ENCODE peak calls at places on chromosomes 1 and 21, in four cellular contexts. One of them, this sample, is unnamed.
A peak's percentile ranks its signal among the peaks of the same experiment; 100 is the strongest.

GRCh38 chr1:22225858-22226584 is 83.1 kb upstream of the WNT4 start:
- DNase-seq in prostate gland: no peak
- DNase-seq in GM12878: no peak
- DNase-seq in thyroid gland: no peak
- DNase-seq in this sample: no peak

GRCh38 chr1:9917901-9918300 is 7.8 kb upstream of the CTNNBIP1 start:
- DNase-seq in thyroid gland: no peak
- DNase-seq in GM12878: no peak
- DNase-seq in prostate gland: no peak
- DNase-seq in this sample: no peak

GRCh38 chr1:37410815-37411214 is 63.6 kb upstream of the ZC3H12A start:
- DNase-seq in thyroid gland: no peak
- DNase-seq in prostate gland: no peak
- DNase-seq in GM12878: no peak
- DNase-seq in this sample: no peak

GRCh38 chr1:235421751-235422150 is 54.5 kb downstream of the TBCE start:
- DNase-seq in thyroid gland: no peak
- DNase-seq in GM12878: no peak
- DNase-seq in prostate gland: no peak
- DNase-seq in this sample: peak; percentile 15

GRCh38 chr1:201540846-201541735 is 2.2 kb downstream of the NAV1 start:
- DNase-seq in thyroid gland: no peak
- DNase-seq in GM12878: no peak
- DNase-seq in prostate gland: no peak
- DNase-seq in this sample: no peak

GRCh38 chr1:219876798-219877209 is 51.6 kb downstream of the SLC30A10 start:
- DNase-seq in prostate gland: no peak
- DNase-seq in GM12878: no peak
- DNase-seq in thyroid gland: no peak
- DNase-seq in this sample: no peak

GRCh38 chr1:234917495-234918188 is 211.0 kb downstream of the TOMM20 start:
- DNase-seq in prostate gland: no peak
- DNase-seq in thyroid gland: no peak
- DNase-seq in GM12878: no peak
- DNase-seq in this sample: no peak

GRCh38 chr1:201740086-201740541 is 88.8 kb upstream of the IPO9 start:
- DNase-seq in GM12878: no peak
- DNase-seq in prostate gland: no peak
- DNase-seq in thyroid gland: peak; percentile 16
- DNase-seq in this sample: no peak

GRCh38 chr1:205229399-205229861 is 1.7 kb downstream of the TMCC2 start:
- DNase-seq in prostate gland: peak; percentile 51
- DNase-seq in GM12878: no peak
- DNase-seq in thyroid gland: peak; percentile 67
- DNase-seq in this sample: peak; percentile 61

GRCh38 chr1:161956097-161956496 is 67.6 kb downstream of the OLFML2B start:
- DNase-seq in prostate gland: no peak
- DNase-seq in thyroid gland: no peak
- DNase-seq in GM12878: no peak
- DNase-seq in this sample: no peak

GRCh38 chr1:240027059-240027462 is 64.6 kb upstream of the FMN2 start:
- DNase-seq in thyroid gland: peak; percentile 24
- DNase-seq in GM12878: no peak
- DNase-seq in prostate gland: no peak
- DNase-seq in this sample: no peak

GRCh38 chr1:87869563-87869962 is 540.9 kb downstream of the LMO4 start:
- DNase-seq in GM12878: no peak
- DNase-seq in prostate gland: no peak
- DNase-seq in thyroid gland: no peak
- DNase-seq in this sample: no peak

GRCh38 chr1:204094262-204095247 is 21.6 kb downstream of the SOX13 start:
- DNase-seq in thyroid gland: no peak
- DNase-seq in prostate gland: no peak
- DNase-seq in GM12878: no peak
- DNase-seq in this sample: peak; percentile 39

GRCh38 chr1:1199141-1199960 is 7.0 kb downstream of the TNFRSF18 start:
- DNase-seq in GM12878: no peak
- DNase-seq in thyroid gland: no peak
- DNase-seq in prostate gland: no peak
- DNase-seq in this sample: peak; percentile 44

GRCh38 chr1:119554188-119554587 is 47.2 kb downstream of the HSD3B1 start:
- DNase-seq in GM12878: no peak
- DNase-seq in thyroid gland: peak; percentile 40
- DNase-seq in prostate gland: no peak
- DNase-seq in this sample: no peak

GRCh38 chr1:208030320-208031091 is 119.6 kb upstream of the CD34 start:
- DNase-seq in thyroid gland: no peak
- DNase-seq in prostate gland: no peak
- DNase-seq in GM12878: no peak
- DNase-seq in this sample: no peak

GRCh38 chr1:244092293-244093264 is 41.5 kb downstream of the ZBTB18 start:
- DNase-seq in GM12878: no peak
- DNase-seq in prostate gland: no peak
- DNase-seq in thyroid gland: no peak
- DNase-seq in this sample: no peak

GRCh38 chr1:217630711-217631591 is at the start of the genes GPATCH2 and SPATA17:
- DNase-seq in prostate gland: peak; percentile 75
- DNase-seq in GM12878: peak; percentile 77
- DNase-seq in thyroid gland: peak; percentile 81
- DNase-seq in this sample: peak; percentile 70

GRCh38 chr1:24987875-24988559 is 57.9 kb upstream of the RUNX3 start:
- DNase-seq in GM12878: peak; percentile 42
- DNase-seq in prostate gland: no peak
- DNase-seq in thyroid gland: no peak
- DNase-seq in this sample: no peak

GRCh38 chr1:233477359-233477758 is 136.5 kb upstream of the KCNK1 start:
- DNase-seq in GM12878: no peak
- DNase-seq in thyroid gland: no peak
- DNase-seq in prostate gland: no peak
- DNase-seq in this sample: no peak

GRCh38 chr1:228228601-228229074 is 20.8 kb downstream of the OBSCN start:
- DNase-seq in GM12878: no peak
- DNase-seq in prostate gland: no peak
- DNase-seq in thyroid gland: no peak
- DNase-seq in this sample: no peak

GRCh38 chr1:1782399-1783221 is 4.3 kb upstream of the NADK start:
- DNase-seq in prostate gland: peak; percentile 83
- DNase-seq in GM12878: no peak
- DNase-seq in thyroid gland: peak; percentile 76
- DNase-seq in this sample: peak; percentile 63

GRCh38 chr1:150764617-150765090 is 924 bp downstream of the CTSS start:
- DNase-seq in prostate gland: no peak
- DNase-seq in thyroid gland: no peak
- DNase-seq in GM12878: no peak
- DNase-seq in this sample: no peak

GRCh38 chr1:238258510-238258909 is 367.8 kb upstream of the ZP4 start:
- DNase-seq in thyroid gland: no peak
- DNase-seq in GM12878: no peak
- DNase-seq in prostate gland: no peak
- DNase-seq in this sample: no peak

GRCh38 chr1:234978397-234979291 is 150.0 kb downstream of the TOMM20 start:
- DNase-seq in thyroid gland: no peak
- DNase-seq in GM12878: peak; percentile 94
- DNase-seq in prostate gland: no peak
- DNase-seq in this sample: peak; percentile 93

GRCh38 chr1:175384546-175384945 is 192.0 kb upstream of the KIAA0040 start:
- DNase-seq in thyroid gland: no peak
- DNase-seq in prostate gland: no peak
- DNase-seq in GM12878: no peak
- DNase-seq in this sample: no peak

GRCh38 chr1:16975838-16976237 is 4.6 kb downstream of the MFAP2 start:
- DNase-seq in thyroid gland: no peak
- DNase-seq in GM12878: no peak
- DNase-seq in prostate gland: no peak
- DNase-seq in this sample: no peak

GRCh38 chr1:212606042-212606733 is 2.4 kb upstream of the ATF3 start:
- DNase-seq in GM12878: no peak
- DNase-seq in prostate gland: no peak
- DNase-seq in thyroid gland: peak; percentile 31
- DNase-seq in this sample: no peak

GRCh38 chr1:175572932-175573871 is 170.2 kb downstream of the TNR start:
- DNase-seq in thyroid gland: no peak
- DNase-seq in prostate gland: no peak
- DNase-seq in GM12878: no peak
- DNase-seq in this sample: no peak

GRCh38 chr1:165637427-165637826 is 6.4 kb downstream of the MGST3 start:
- DNase-seq in GM12878: no peak
- DNase-seq in prostate gland: no peak
- DNase-seq in thyroid gland: no peak
- DNase-seq in this sample: no peak

GRCh38 chr1:22318279-22318983 is 133.2 kb upstream of the ZBTB40 start:
- DNase-seq in thyroid gland: no peak
- DNase-seq in prostate gland: no peak
- DNase-seq in GM12878: no peak
- DNase-seq in this sample: peak; percentile 23

GRCh38 chr1:28259935-28260802 is 851 bp downstream of the SESN2 start:
- DNase-seq in thyroid gland: peak; percentile 68
- DNase-seq in GM12878: no peak
- DNase-seq in prostate gland: peak; percentile 84
- DNase-seq in this sample: peak; percentile 78

GRCh38 chr21:31135536-31136184 is 97.4 kb upstream of the KRTAP19-8 start:
- DNase-seq in GM12878: no peak
- DNase-seq in prostate gland: no peak
- DNase-seq in thyroid gland: no peak
- DNase-seq in this sample: no peak

GRCh38 chr1:11479375-11479979 is 522 bp downstream of the DISP3 start:
- DNase-seq in GM12878: no peak
- DNase-seq in thyroid gland: no peak
- DNase-seq in prostate gland: no peak
- DNase-seq in this sample: no peak

GRCh38 chr1:16628361-16629111 is 15.2 kb upstream of the NBPF1 start:
- DNase-seq in thyroid gland: no peak
- DNase-seq in prostate gland: no peak
- DNase-seq in GM12878: no peak
- DNase-seq in this sample: peak; percentile 15

GRCh38 chr1:97906567-97907228 is 14.1 kb downstream of the DPYD start:
- DNase-seq in prostate gland: no peak
- DNase-seq in thyroid gland: no peak
- DNase-seq in GM12878: no peak
- DNase-seq in this sample: no peak

DNA sequence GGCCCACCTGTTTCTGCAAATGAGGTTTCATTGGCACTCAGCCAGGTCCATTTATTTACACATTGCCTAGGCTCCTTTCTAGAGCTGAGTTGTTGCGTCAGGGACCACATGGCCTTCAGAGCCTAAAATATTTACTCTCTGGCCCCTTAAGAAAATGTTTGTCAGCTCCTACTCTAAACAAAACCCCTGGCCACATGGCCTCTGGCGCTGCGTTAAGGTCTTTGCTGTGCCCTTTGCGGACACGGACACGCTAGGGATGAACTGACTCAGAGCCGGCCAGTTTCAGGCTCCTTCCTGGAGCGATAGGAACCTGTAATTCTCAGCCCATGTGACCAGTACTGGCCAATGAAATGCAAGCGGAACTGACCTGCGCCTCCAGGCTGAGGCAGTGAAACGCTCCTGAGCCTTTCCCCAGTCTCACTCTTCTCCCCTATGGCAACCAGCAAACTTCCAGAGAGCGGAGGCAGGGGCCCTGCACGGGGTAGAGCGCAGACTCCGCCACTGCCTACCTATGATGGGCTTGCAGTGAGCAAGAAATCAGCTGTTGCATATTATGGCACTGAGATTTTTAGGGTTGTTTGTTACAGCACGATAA is 160.3 kb downstream of the ETS2 start:
- DNase-seq in thyroid gland: peak; percentile 55
- DNase-seq in prostate gland: no peak
- DNase-seq in GM12878: no peak
- DNase-seq in this sample: peak; percentile 87
- TF ChIP-seq POLR2A in thyroid gland: no peak
- TF ChIP-seq POLR2A in prostate gland: no peak
- TF ChIP-seq POLR2A in GM12878: no peak
- TF ChIP-seq POLR2A in this sample: no peak

GRCh38 chr1:156467385-156467784 is 33.2 kb downstream of the MEF2D start:
- DNase-seq in prostate gland: no peak
- DNase-seq in thyroid gland: no peak
- DNase-seq in GM12878: no peak
- DNase-seq in this sample: no peak

GRCh38 chr1:156470483-156470882 is 30.1 kb downstream of the MEF2D start:
- DNase-seq in prostate gland: no peak
- DNase-seq in thyroid gland: no peak
- DNase-seq in GM12878: no peak
- DNase-seq in this sample: no peak

GRCh38 chr1:156467906-156468305 is 32.7 kb downstream of the MEF2D start:
- DNase-seq in GM12878: no peak
- DNase-seq in thyroid gland: no peak
- DNase-seq in prostate gland: no peak
- DNase-seq in this sample: no peak

GRCh38 chr1:156465747-156466365 is 34.7 kb downstream of the MEF2D start:
- DNase-seq in GM12878: no peak
- DNase-seq in prostate gland: no peak
- DNase-seq in thyroid gland: peak; percentile 26
- DNase-seq in this sample: no peak

GRCh38 chr1:156468693-156469345 is 31.8 kb downstream of the MEF2D start:
- DNase-seq in thyroid gland: no peak
- DNase-seq in GM12878: no peak
- DNase-seq in prostate gland: no peak
- DNase-seq in this sample: no peak
- H3K36me3 ChIP-seq in thyroid gland: peaks cover 42% of the 10 kb centered on the region
- H3K36me3 ChIP-seq in GM12878: peaks cover 30% of the 10 kb centered on the region
- H3K36me3 ChIP-seq in prostate gland: peaks cover 15% of the 10 kb centered on the region
- H3K36me3 ChIP-seq in this sample: no peaks in the 10 kb centered on the region

GRCh38 chr1:171858701-171859100 is 17.4 kb downstream of the DNM3 start:
- DNase-seq in prostate gland: no peak
- DNase-seq in GM12878: no peak
- DNase-seq in thyroid gland: no peak
- DNase-seq in this sample: no peak
- TF ChIP-seq POLR2A in prostate gland: no peak
- TF ChIP-seq POLR2A in GM12878: no peak
- TF ChIP-seq POLR2A in thyroid gland: no peak
- TF ChIP-seq POLR2A in this sample: no peak

GRCh38 chr1:93237021-93237420 is 56.5 kb downstream of the CCDC18 start:
- DNase-seq in prostate gland: no peak
- DNase-seq in thyroid gland: no peak
- DNase-seq in GM12878: no peak
- DNase-seq in this sample: no peak
- H3K36me3 ChIP-seq in prostate gland: no peaks in the 10 kb centered on the region
- H3K36me3 ChIP-seq in thyroid gland: no peaks in the 10 kb centered on the region
- H3K36me3 ChIP-seq in GM12878: peaks cover 22% of the 10 kb centered on the region
- H3K36me3 ChIP-seq in this sample: no peaks in the 10 kb centered on the region

GRCh38 chr1:6866825-6867224 is 81.6 kb downstream of the CAMTA1 start:
- DNase-seq in thyroid gland: no peak
- DNase-seq in prostate gland: no peak
- DNase-seq in GM12878: no peak
- DNase-seq in this sample: no peak

GRCh38 chr1:6869002-6869380 is 83.7 kb downstream of the CAMTA1 start:
- DNase-seq in thyroid gland: no peak
- DNase-seq in prostate gland: no peak
- DNase-seq in GM12878: no peak
- DNase-seq in this sample: no peak

GRCh38 chr1:6870086-6870485 is 84.8 kb downstream of the CAMTA1 start:
- DNase-seq in prostate gland: no peak
- DNase-seq in thyroid gland: no peak
- DNase-seq in GM12878: no peak
- DNase-seq in this sample: no peak

GRCh38 chr1:6867688-6868370 is 82.6 kb downstream of the CAMTA1 start:
- DNase-seq in prostate gland: no peak
- DNase-seq in thyroid gland: peak; percentile 65
- DNase-seq in GM12878: no peak
- DNase-seq in this sample: no peak

GRCh38 chr1:6868371-6869001 is 83.2 kb downstream of the CAMTA1 start:
- DNase-seq in prostate gland: no peak
- DNase-seq in thyroid gland: no peak
- DNase-seq in GM12878: no peak
- DNase-seq in this sample: no peak
- TF ChIP-seq POLR2A in prostate gland: no peak
- TF ChIP-seq POLR2A in thyroid gland: no peak
- TF ChIP-seq POLR2A in GM12878: no peak
- TF ChIP-seq POLR2A in this sample: no peak